ENCODE peak calls at places on chromosomes 6 and 20, in eight cellular contexts. J, G, F, R, D, Q, V and O are unnamed samples.
A peak's percentile ranks its signal among the peaks of the same experiment; 100 is the strongest.

GRCh38 chr6:101994521-101994920 is 601.0 kb downstream of the GRIK2 start:
- DNase-seq in J (no peak), G (no peak), F (no peak), R (no peak), D (no peak), Q (no peak), V (no peak), O (no peak)

GRCh38 chr6:107786179-107786578 is 37.9 kb downstream of the SCML4 start:
- DNase-seq in J (no peak), G (no peak), F (no peak), R (no peak), D (no peak), Q (no peak), V (no peak), O (no peak)

GRCh38 chr6:143123081-143123480 is 62.4 kb downstream of the AIG1 start:
- DNase-seq in J (no peak), G (no peak), F (no peak), R (no peak), D (no peak), Q (no peak), V (no peak), O (no peak)

GRCh38 chr20:36390719-36391415 is 84.7 kb downstream of the DLGAP4 start:
- DNase-seq in J (no peak), G (peak; percentile 14), F (no peak), R (no peak), D (no peak), Q (no peak), V (no peak), O (no peak)

GRCh38 chr6:77666340-77666739 is 13.5 kb downstream of the MEI4 start:
- DNase-seq in J (no peak), G (no peak), F (no peak), R (no peak), D (no peak), Q (no peak), V (no peak), O (no peak)

GRCh38 chr6:53691667-53692133 is 26.1 kb upstream of the KLHL31 start:
- DNase-seq in J (no peak), G (no peak), F (no peak), R (no peak), D (no peak), Q (no peak), V (peak; percentile 32), O (no peak)

GRCh38 chr6:152091851-152092341 is 284.4 kb downstream of the ESR1 start:
- DNase-seq in J (no peak), G (peak; percentile 87), F (peak; percentile 46), R (no peak), D (no peak), Q (no peak), V (no peak), O (no peak)

GRCh38 chr20:50356962-50357782 is 153.0 kb upstream of the PTPN1 start:
- DNase-seq in J (no peak), G (no peak), F (no peak), R (no peak), D (no peak), Q (peak; percentile 52), V (no peak), O (peak; percentile 36)

GRCh38 chr6:101226677-101227135 is 166.8 kb upstream of the GRIK2 start:
- DNase-seq in J (no peak), G (peak; percentile 68), F (peak; percentile 63), R (no peak), D (no peak), Q (no peak), V (no peak), O (peak; percentile 67)

GRCh38 chr6:74091133-74091793 is 395.3 kb downstream of the CD109 start:
- DNase-seq in J (peak; percentile 44), G (peak; percentile 47), F (peak; percentile 68), R (no peak), D (no peak), Q (peak; percentile 76), V (peak; percentile 24), O (no peak)

GRCh38 chr6:35258858-35259193 is 709 bp upstream of the ZNF76 start:
- DNase-seq in J (no peak), G (no peak), F (peak; percentile 69), R (peak; percentile 44), D (peak; percentile 19), Q (peak; percentile 76), V (peak; percentile 22), O (no peak)